ENCODE peak calls at places on chromosome 17, in six cellular contexts. P is thoracic aorta, K is adrenal gland, M is epithelial cell of esophagus, F is foreskin fibroblast, W is mucosa of descending colon. L is an unnamed sample.

GRCh38 chr17:58525239-58525638 is 10.8 kb upstream of the MTMR4 start:
- DNase-seq in W (no peak), M (peak; percentile 62), K (no peak), P (peak; percentile 31), F (peak; percentile 88), L (no peak)

GRCh38 chr17:37541880-37542675 is 52.4 kb downstream of the DUSP14 start:
- DNase-seq in F (peak; percentile 84), M (peak; percentile 64), K (no peak), W (no peak), P (no peak), L (no peak)

GRCh38 chr17:7004398-7005253 is 7.8 kb upstream of the RNASEK start:
- DNase-seq in M (peak; percentile 73), F (peak; percentile 74), P (no peak), W (peak; percentile 65), K (peak; percentile 29), L (no peak)

GRCh38 chr17:19247423-19247822 is 10.3 kb downstream of the EPN2 start:
- DNase-seq in P (no peak), K (no peak), M (no peak), W (no peak), F (no peak), L (no peak)

GRCh38 chr17:12195418-12195817 is 174.7 kb downstream of the MAP2K4 start:
- DNase-seq in W (no peak), P (no peak), F (no peak), K (no peak), M (no peak), L (no peak)

GRCh38 chr17:41583137-41584127 is 3.3 kb downstream of the KRT14 start:
- DNase-seq in W (peak; percentile 79), F (no peak), K (no peak), P (no peak), M (peak; percentile 82), L (no peak)

GRCh38 chr17:51250314-51250840 is 9.5 kb downstream of the MBTD1 start:
- DNase-seq in P (no peak), W (no peak), M (no peak), F (no peak), K (no peak), L (no peak)

GRCh38 chr17:5329784-5330557 is 47.9 kb downstream of the RABEP1 start:
- DNase-seq in P (no peak), W (no peak), M (no peak), K (no peak), F (no peak), L (no peak)

GRCh38 chr17:75301031-75301430 is 11.8 kb upstream of the SLC25A19 start:
- DNase-seq in F (no peak), P (no peak), W (no peak), K (no peak), M (no peak), L (no peak)

GRCh38 chr17:81566461-81567126 is 14.4 kb upstream of the FAAP100 start:
- DNase-seq in M (peak; percentile 84), W (peak; percentile 83), K (peak; percentile 79), P (peak; percentile 64), F (peak; percentile 93), L (no peak)

GRCh38 chr17:80761421-80761871 is 216.8 kb downstream of the RPTOR start:
- DNase-seq in W (no peak), M (peak; percentile 72), P (no peak), F (peak; percentile 71), K (no peak), L (no peak)

GRCh38 chr17:19513897-19514488 is 19.7 kb upstream of the SLC47A1 start:
- DNase-seq in W (peak; percentile 83), F (peak; percentile 84), K (peak; percentile 71), M (peak; percentile 65), P (no peak), L (no peak)

GRCh38 chr17:6248061-6248460 is 177.9 kb downstream of the WSCD1 start:
- DNase-seq in W (no peak), M (no peak), P (no peak), F (no peak), K (no peak), L (no peak)

GRCh38 chr17:7888184-7888920 is at the start of gene CHD3:
- DNase-seq in F (no peak), W (peak; percentile 68), P (no peak), K (no peak), M (peak; percentile 95), L (no peak)

GRCh38 chr17:9079461-9080103 is 58.3 kb downstream of the NTN1 start:
- DNase-seq in P (no peak), W (no peak), M (no peak), F (no peak), K (no peak), L (no peak)

GRCh38 chr17:74852237-74853047 is 7.2 kb downstream of the GRIN2C start:
- DNase-seq in M (peak; percentile 69), W (peak; percentile 48), F (peak; percentile 42), P (no peak), K (no peak), L (no peak)

GRCh38 chr17:77735341-77736206 is 222.9 kb upstream of the TNRC6C start:
- DNase-seq in F (peak; percentile 25), P (peak; percentile 41), K (no peak), M (no peak), W (no peak), L (no peak)

GRCh38 chr17:4008082-4008435 is 43.8 kb upstream of the ATP2A3 start:
- DNase-seq in K (no peak), W (no peak), P (no peak), M (no peak), F (no peak), L (no peak)
- TF ChIP-seq CTCF in K (no peak), W (no peak), P (no peak), M (no peak), F (no peak), L (peak; percentile 42)

DNA sequence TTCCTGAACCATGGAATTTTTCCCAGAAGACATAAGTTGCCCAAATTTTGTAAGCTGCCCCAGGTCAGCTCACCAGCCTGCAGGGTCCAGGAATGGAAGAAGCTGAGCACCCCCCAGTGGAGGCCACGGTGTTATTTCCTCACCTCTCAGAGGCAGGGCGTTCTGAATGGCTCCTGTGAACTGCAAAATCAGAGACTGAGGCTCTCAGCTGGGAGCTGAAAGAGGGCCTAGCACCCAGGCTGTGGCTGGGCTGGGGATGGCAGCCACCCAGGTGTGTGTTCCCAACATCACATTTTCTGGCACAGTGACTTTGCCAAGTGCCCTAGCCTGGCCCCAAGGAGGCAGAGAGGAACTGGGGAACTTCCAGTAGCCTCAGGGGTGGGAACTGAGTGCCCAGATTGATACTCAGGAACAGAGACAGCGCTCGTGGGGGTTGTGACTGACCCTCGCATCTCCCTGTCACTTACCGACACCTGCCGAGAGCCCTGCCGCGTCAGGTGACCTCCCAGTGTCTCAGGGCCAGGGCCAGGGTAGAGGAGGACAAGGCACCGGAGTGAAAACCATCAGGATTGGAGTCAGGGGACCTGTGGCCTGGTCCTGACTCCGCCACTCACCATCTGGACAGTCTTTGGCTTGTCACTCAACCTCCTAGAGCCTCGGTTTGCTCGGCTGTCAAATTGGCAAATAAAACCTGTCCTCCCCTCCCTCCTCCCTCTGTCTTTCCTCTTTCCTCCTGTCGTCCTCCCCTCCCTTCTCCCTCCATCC is 11.3 kb downstream of the CACNG4 start:
- DNase-seq in K (no peak), W (no peak), F (no peak), P (no peak), M (peak; percentile 57), L (no peak)
- TF ChIP-seq CTCF in K (no peak), W (no peak), F (no peak), P (no peak), M (peak; percentile 45), L (peak; percentile 31)

GRCh38 chr17:48259710-48260291 is 152.2 kb downstream of the SNX11 start:
- DNase-seq in W (peak; percentile 43), P (no peak), K (no peak), F (peak; percentile 64), M (peak; percentile 56), L (no peak)

GRCh38 chr17:48261297-48261880 is 153.8 kb downstream of the SNX11 start:
- DNase-seq in M (peak; percentile 33), P (no peak), W (peak; percentile 47), K (no peak), F (peak; percentile 22), L (no peak)

GRCh38 chr17:48258317-48258716 is 150.8 kb downstream of the SNX11 start:
- DNase-seq in K (no peak), W (no peak), M (no peak), P (no peak), F (no peak), L (no peak)

GRCh38 chr17:48262982-48263586 is 155.5 kb downstream of the SNX11 start:
- DNase-seq in W (no peak), F (peak; percentile 20), P (no peak), K (no peak), M (peak; percentile 27), L (no peak)
- TF ChIP-seq CTCF in W (no peak), F (peak; percentile 28), P (no peak), K (peak; percentile 12), M (peak; percentile 41), L (peak; percentile 70)

DNA sequence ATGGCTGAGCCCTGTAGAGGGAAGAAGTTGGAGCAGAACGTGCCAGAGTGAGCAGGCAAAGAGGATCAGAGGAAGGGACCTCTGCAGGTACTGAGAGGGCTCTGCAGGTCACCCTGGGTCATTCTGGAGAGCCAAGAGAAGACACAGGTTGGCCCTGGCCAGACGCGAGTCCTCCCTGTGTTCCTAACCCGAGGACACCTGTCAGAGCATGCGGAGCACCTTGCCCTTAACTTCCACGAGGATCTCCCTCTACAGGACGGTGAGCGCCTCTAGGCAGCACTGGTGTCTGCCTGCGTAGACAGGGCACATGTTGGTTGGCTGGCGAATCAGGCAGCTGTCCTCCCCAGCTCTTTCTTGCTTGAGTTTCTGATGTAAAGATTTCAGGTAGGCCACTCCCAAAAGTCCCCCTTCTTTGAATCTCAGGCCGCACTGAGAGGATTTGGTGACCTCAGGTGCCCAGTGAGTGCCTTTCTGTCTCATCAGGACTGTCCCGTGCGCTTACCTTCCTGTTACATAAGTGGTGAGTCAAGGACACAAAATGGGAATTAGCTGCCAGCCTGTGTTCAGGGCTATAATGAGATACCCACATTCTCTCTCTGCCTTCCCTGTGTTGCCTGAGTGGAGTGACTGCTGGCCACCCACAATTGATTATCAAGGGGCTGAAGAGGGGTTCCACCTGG is 45.3 kb downstream of the MPRIP start:
- DNase-seq in M (peak; percentile 52), K (peak; percentile 40), P (no peak), F (no peak), W (no peak), L (peak; percentile 68)
- TF ChIP-seq CTCF in M (no peak), K (no peak), P (no peak), F (no peak), W (no peak), L (no peak)

DNA sequence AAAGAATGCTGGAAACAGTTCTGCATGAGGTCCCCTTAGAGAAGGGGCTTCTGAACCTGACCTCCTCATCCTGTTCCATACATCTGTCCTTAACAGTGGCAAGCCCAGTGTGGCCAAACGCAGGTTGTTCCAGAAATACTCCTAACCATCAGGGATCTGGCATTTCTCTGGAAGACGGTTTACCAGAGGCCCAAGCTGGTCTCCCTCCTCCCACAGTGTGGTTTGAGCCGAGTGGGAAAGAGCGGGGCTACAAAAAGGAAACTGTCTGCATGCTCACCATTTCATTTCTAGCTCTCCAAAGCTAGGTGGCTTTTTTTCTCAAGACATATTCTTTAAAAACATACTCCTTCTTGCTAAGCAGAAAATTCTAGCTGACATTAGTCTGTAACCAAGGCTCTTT is 6.0 kb downstream of the MXRA7 start:
- DNase-seq in K (no peak), M (no peak), W (no peak), F (no peak), P (no peak), L (no peak)
- TF ChIP-seq CTCF in K (no peak), M (no peak), W (no peak), F (no peak), P (no peak), L (peak; percentile 38)

DNA sequence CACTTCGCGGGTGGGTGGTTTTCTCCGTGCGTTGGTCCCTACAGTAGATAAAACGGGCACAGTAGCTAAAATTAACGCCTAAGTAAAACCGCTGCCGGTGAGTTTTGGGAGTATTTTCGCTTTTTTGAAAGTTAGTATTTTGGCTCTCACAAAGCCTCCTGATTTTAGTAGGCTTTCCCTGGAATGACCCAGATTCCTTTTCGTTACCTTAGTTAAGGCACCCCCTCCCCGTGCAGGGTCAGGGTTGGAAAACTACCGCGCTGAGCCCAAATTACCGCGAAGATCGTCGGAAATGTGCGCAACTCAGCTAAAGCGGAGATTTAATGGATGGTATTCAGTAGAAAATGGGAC is 28.3 kb upstream of the ST6GALNAC1 start:
- DNase-seq in K (no peak), F (no peak), W (no peak), M (no peak), P (no peak), L (no peak)
- TF ChIP-seq CTCF in K (peak; percentile 39), F (no peak), W (no peak), M (no peak), P (no peak), L (no peak)

L was measured in chondrocyte.